ENCODE peak calls at places on chromosomes 16 and 17, in nine cellular contexts. One of them, this sample, is unnamed.

GRCh38 chr17:75921596-75921995 is 16.9 kb upstream of the MRPL38 start:
- DNase-seq in CD4-positive, alpha-beta T cell: no peak
- DNase-seq in prostate gland: no peak
- DNase-seq in fibroblast of lung: no peak
- DNase-seq in activated CD8-positive, alpha-beta T cell treated with anti-CD3 and anti-CD28 coated beads for 36 hours: no peak
- DNase-seq in WTC11: no peak
- DNase-seq in fibroblast of mammary gland: no peak
- DNase-seq in Peyer's patch: no peak
- DNase-seq in GM06990: no peak
- DNase-seq in this sample: no peak

GRCh38 chr16:3274490-3274889 is 8.8 kb upstream of the ZNF263 start:
- DNase-seq in Peyer's patch: no peak
- DNase-seq in activated CD8-positive, alpha-beta T cell treated with anti-CD3 and anti-CD28 coated beads for 36 hours: no peak
- DNase-seq in fibroblast of lung: peak; percentile 43
- DNase-seq in WTC11: no peak
- DNase-seq in prostate gland: no peak
- DNase-seq in fibroblast of mammary gland: no peak
- DNase-seq in CD4-positive, alpha-beta T cell: no peak
- DNase-seq in GM06990: no peak
- DNase-seq in this sample: no peak

GRCh38 chr16:79599256-79599836 is 1.2 kb downstream of the MAF start:
- DNase-seq in Peyer's patch: no peak
- DNase-seq in GM06990: peak; percentile 19
- DNase-seq in WTC11: peak; percentile 38
- DNase-seq in activated CD8-positive, alpha-beta T cell treated with anti-CD3 and anti-CD28 coated beads for 36 hours: peak; percentile 20
- DNase-seq in fibroblast of lung: peak; percentile 38
- DNase-seq in prostate gland: peak; percentile 16
- DNase-seq in fibroblast of mammary gland: no peak
- DNase-seq in CD4-positive, alpha-beta T cell: peak; percentile 16
- DNase-seq in this sample: peak; percentile 39

GRCh38 chr17:78448356-78448993 is 70.0 kb downstream of the PGS1 start:
- DNase-seq in fibroblast of mammary gland: no peak
- DNase-seq in Peyer's patch: no peak
- DNase-seq in GM06990: no peak
- DNase-seq in activated CD8-positive, alpha-beta T cell treated with anti-CD3 and anti-CD28 coated beads for 36 hours: peak; percentile 33
- DNase-seq in CD4-positive, alpha-beta T cell: no peak
- DNase-seq in fibroblast of lung: no peak
- DNase-seq in WTC11: no peak
- DNase-seq in prostate gland: no peak
- DNase-seq in this sample: no peak

GRCh38 chr16:3065069-3065741 is at the start of gene IL32:
- DNase-seq in fibroblast of lung: peak; percentile 47
- DNase-seq in activated CD8-positive, alpha-beta T cell treated with anti-CD3 and anti-CD28 coated beads for 36 hours: peak; percentile 77
- DNase-seq in GM06990: no peak
- DNase-seq in fibroblast of mammary gland: peak; percentile 54
- DNase-seq in Peyer's patch: peak; percentile 65
- DNase-seq in CD4-positive, alpha-beta T cell: peak; percentile 59
- DNase-seq in WTC11: no peak
- DNase-seq in prostate gland: no peak
- DNase-seq in this sample: no peak

GRCh38 chr16:4684763-4685162 is 8.6 kb upstream of the NUDT16L1 start:
- DNase-seq in CD4-positive, alpha-beta T cell: no peak
- DNase-seq in Peyer's patch: no peak
- DNase-seq in prostate gland: no peak
- DNase-seq in GM06990: no peak
- DNase-seq in WTC11: no peak
- DNase-seq in activated CD8-positive, alpha-beta T cell treated with anti-CD3 and anti-CD28 coated beads for 36 hours: no peak
- DNase-seq in fibroblast of mammary gland: no peak
- DNase-seq in fibroblast of lung: no peak
- DNase-seq in this sample: no peak

GRCh38 chr17:53924530-53925455 is 102.1 kb downstream of the KIF2B start:
- DNase-seq in activated CD8-positive, alpha-beta T cell treated with anti-CD3 and anti-CD28 coated beads for 36 hours: no peak
- DNase-seq in WTC11: no peak
- DNase-seq in GM06990: no peak
- DNase-seq in CD4-positive, alpha-beta T cell: no peak
- DNase-seq in fibroblast of mammary gland: peak; percentile 0
- DNase-seq in prostate gland: no peak
- DNase-seq in Peyer's patch: no peak
- DNase-seq in fibroblast of lung: no peak
- DNase-seq in this sample: no peak

GRCh38 chr16:56343661-56344517 is 81.5 kb downstream of the AMFR start:
- DNase-seq in Peyer's patch: no peak
- DNase-seq in prostate gland: no peak
- DNase-seq in fibroblast of lung: no peak
- DNase-seq in CD4-positive, alpha-beta T cell: no peak
- DNase-seq in GM06990: no peak
- DNase-seq in activated CD8-positive, alpha-beta T cell treated with anti-CD3 and anti-CD28 coated beads for 36 hours: no peak
- DNase-seq in WTC11: no peak
- DNase-seq in fibroblast of mammary gland: peak; percentile 9
- DNase-seq in this sample: no peak

GRCh38 chr17:50120475-50121253 is 9.3 kb downstream of the SAMD14 start:
- DNase-seq in prostate gland: no peak
- DNase-seq in fibroblast of lung: no peak
- DNase-seq in Peyer's patch: no peak
- DNase-seq in activated CD8-positive, alpha-beta T cell treated with anti-CD3 and anti-CD28 coated beads for 36 hours: no peak
- DNase-seq in fibroblast of mammary gland: no peak
- DNase-seq in CD4-positive, alpha-beta T cell: no peak
- DNase-seq in GM06990: no peak
- DNase-seq in WTC11: no peak
- DNase-seq in this sample: no peak

GRCh38 chr17:8289103-8289397 is 580 bp downstream of the RANGRF start:
- DNase-seq in fibroblast of mammary gland: no peak
- DNase-seq in fibroblast of lung: no peak
- DNase-seq in GM06990: no peak
- DNase-seq in Peyer's patch: no peak
- DNase-seq in activated CD8-positive, alpha-beta T cell treated with anti-CD3 and anti-CD28 coated beads for 36 hours: peak; percentile 81
- DNase-seq in WTC11: peak; percentile 82
- DNase-seq in prostate gland: no peak
- DNase-seq in CD4-positive, alpha-beta T cell: no peak
- DNase-seq in this sample: peak; percentile 74

GRCh38 chr17:34670618-34671017 is 91.2 kb downstream of the TMEM132E start:
- DNase-seq in GM06990: no peak
- DNase-seq in activated CD8-positive, alpha-beta T cell treated with anti-CD3 and anti-CD28 coated beads for 36 hours: no peak
- DNase-seq in prostate gland: no peak
- DNase-seq in CD4-positive, alpha-beta T cell: no peak
- DNase-seq in WTC11: no peak
- DNase-seq in fibroblast of lung: no peak
- DNase-seq in Peyer's patch: no peak
- DNase-seq in fibroblast of mammary gland: no peak
- DNase-seq in this sample: no peak

GRCh38 chr17:79995691-79996090 is 40.0 kb downstream of the TBC1D16 start:
- DNase-seq in fibroblast of lung: no peak
- DNase-seq in CD4-positive, alpha-beta T cell: no peak
- DNase-seq in fibroblast of mammary gland: no peak
- DNase-seq in prostate gland: no peak
- DNase-seq in WTC11: no peak
- DNase-seq in activated CD8-positive, alpha-beta T cell treated with anti-CD3 and anti-CD28 coated beads for 36 hours: no peak
- DNase-seq in Peyer's patch: no peak
- DNase-seq in GM06990: no peak
- DNase-seq in this sample: no peak

GRCh38 chr16:17160285-17160854 is 310.4 kb downstream of the XYLT1 start:
- DNase-seq in fibroblast of mammary gland: no peak
- DNase-seq in prostate gland: no peak
- DNase-seq in activated CD8-positive, alpha-beta T cell treated with anti-CD3 and anti-CD28 coated beads for 36 hours: no peak
- DNase-seq in Peyer's patch: no peak
- DNase-seq in fibroblast of lung: peak; percentile 81
- DNase-seq in GM06990: no peak
- DNase-seq in CD4-positive, alpha-beta T cell: no peak
- DNase-seq in WTC11: no peak
- DNase-seq in this sample: no peak

GRCh38 chr16:2825899-2826298 is 4.2 kb upstream of the ZG16B start:
- DNase-seq in WTC11: no peak
- DNase-seq in GM06990: no peak
- DNase-seq in fibroblast of mammary gland: no peak
- DNase-seq in activated CD8-positive, alpha-beta T cell treated with anti-CD3 and anti-CD28 coated beads for 36 hours: no peak
- DNase-seq in CD4-positive, alpha-beta T cell: no peak
- DNase-seq in prostate gland: no peak
- DNase-seq in fibroblast of lung: no peak
- DNase-seq in Peyer's patch: no peak
- DNase-seq in this sample: no peak

GRCh38 chr16:23847938-23848337 is 12.2 kb downstream of the PRKCB start:
- DNase-seq in GM06990: no peak
- DNase-seq in fibroblast of lung: no peak
- DNase-seq in WTC11: no peak
- DNase-seq in prostate gland: no peak
- DNase-seq in activated CD8-positive, alpha-beta T cell treated with anti-CD3 and anti-CD28 coated beads for 36 hours: peak; percentile 88
- DNase-seq in CD4-positive, alpha-beta T cell: peak; percentile 19
- DNase-seq in Peyer's patch: peak; percentile 68
- DNase-seq in fibroblast of mammary gland: no peak
- DNase-seq in this sample: no peak

GRCh38 chr16:78523212-78523995 is 423.9 kb downstream of the WWOX start:
- DNase-seq in GM06990: no peak
- DNase-seq in WTC11: no peak
- DNase-seq in activated CD8-positive, alpha-beta T cell treated with anti-CD3 and anti-CD28 coated beads for 36 hours: no peak
- DNase-seq in fibroblast of lung: no peak
- DNase-seq in prostate gland: no peak
- DNase-seq in fibroblast of mammary gland: no peak
- DNase-seq in Peyer's patch: no peak
- DNase-seq in CD4-positive, alpha-beta T cell: no peak
- DNase-seq in this sample: no peak

GRCh38 chr16:89334988-89335802 is 117.7 kb downstream of the ZNF778 start:
- DNase-seq in Peyer's patch: no peak
- DNase-seq in CD4-positive, alpha-beta T cell: no peak
- DNase-seq in prostate gland: no peak
- DNase-seq in GM06990: no peak
- DNase-seq in activated CD8-positive, alpha-beta T cell treated with anti-CD3 and anti-CD28 coated beads for 36 hours: no peak
- DNase-seq in WTC11: no peak
- DNase-seq in fibroblast of mammary gland: no peak
- DNase-seq in fibroblast of lung: no peak
- DNase-seq in this sample: no peak
- TF ChIP-seq CTCF in Peyer's patch: no peak
- TF ChIP-seq CTCF in CD4-positive, alpha-beta T cell: no peak
- TF ChIP-seq CTCF in prostate gland: no peak
- TF ChIP-seq CTCF in GM06990: no peak
- TF ChIP-seq CTCF in activated CD8-positive, alpha-beta T cell treated with anti-CD3 and anti-CD28 coated beads for 36 hours: no peak
- TF ChIP-seq CTCF in WTC11: no peak
- TF ChIP-seq CTCF in fibroblast of mammary gland: peak; percentile 8
- TF ChIP-seq CTCF in fibroblast of lung: no peak
- TF ChIP-seq CTCF in this sample: no peak

GRCh38 chr17:14204084-14204483 is 32.6 kb downstream of the CDRT15 start:
- DNase-seq in Peyer's patch: no peak
- DNase-seq in prostate gland: no peak
- DNase-seq in GM06990: no peak
- DNase-seq in activated CD8-positive, alpha-beta T cell treated with anti-CD3 and anti-CD28 coated beads for 36 hours: no peak
- DNase-seq in fibroblast of lung: no peak
- DNase-seq in WTC11: no peak
- DNase-seq in fibroblast of mammary gland: no peak
- DNase-seq in CD4-positive, alpha-beta T cell: no peak
- DNase-seq in this sample: no peak

GRCh38 chr17:14202388-14203166 is 34.1 kb downstream of the CDRT15 start:
- DNase-seq in activated CD8-positive, alpha-beta T cell treated with anti-CD3 and anti-CD28 coated beads for 36 hours: no peak
- DNase-seq in GM06990: no peak
- DNase-seq in fibroblast of mammary gland: no peak
- DNase-seq in CD4-positive, alpha-beta T cell: no peak
- DNase-seq in fibroblast of lung: no peak
- DNase-seq in WTC11: no peak
- DNase-seq in Peyer's patch: no peak
- DNase-seq in prostate gland: no peak
- DNase-seq in this sample: no peak

GRCh38 chr17:14204546-14204945 is 32.1 kb downstream of the CDRT15 start:
- DNase-seq in WTC11: no peak
- DNase-seq in fibroblast of mammary gland: no peak
- DNase-seq in CD4-positive, alpha-beta T cell: no peak
- DNase-seq in prostate gland: no peak
- DNase-seq in Peyer's patch: no peak
- DNase-seq in fibroblast of lung: no peak
- DNase-seq in GM06990: no peak
- DNase-seq in activated CD8-positive, alpha-beta T cell treated with anti-CD3 and anti-CD28 coated beads for 36 hours: no peak
- DNase-seq in this sample: no peak

GRCh38 chr17:14201595-14201994 is 35.1 kb downstream of the CDRT15 start:
- DNase-seq in prostate gland: no peak
- DNase-seq in Peyer's patch: peak; percentile 64
- DNase-seq in CD4-positive, alpha-beta T cell: peak; percentile 56
- DNase-seq in WTC11: no peak
- DNase-seq in GM06990: no peak
- DNase-seq in activated CD8-positive, alpha-beta T cell treated with anti-CD3 and anti-CD28 coated beads for 36 hours: peak; percentile 69
- DNase-seq in fibroblast of lung: no peak
- DNase-seq in fibroblast of mammary gland: no peak
- DNase-seq in this sample: no peak

DNA sequence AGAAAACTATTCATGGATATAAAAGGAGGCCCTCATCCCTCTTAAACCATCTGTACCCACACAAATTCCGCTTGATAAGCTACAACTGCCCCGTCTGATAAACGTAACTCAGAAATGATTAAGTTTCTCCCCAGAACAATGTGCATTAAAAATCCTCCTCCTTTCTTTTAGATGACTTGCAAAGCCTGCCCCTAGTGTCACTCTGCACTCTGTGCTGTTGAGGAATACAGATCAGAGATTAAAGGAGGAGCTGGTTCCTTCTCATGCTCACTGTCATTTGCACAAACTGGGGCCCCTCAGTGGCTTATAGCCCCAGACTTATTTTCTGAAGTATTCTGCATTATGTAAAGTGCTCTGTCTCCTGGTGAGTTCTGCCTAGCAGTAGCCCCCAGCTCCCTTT is 33.3 kb downstream of the CDRT15 start:
- DNase-seq in prostate gland: no peak
- DNase-seq in CD4-positive, alpha-beta T cell: no peak
- DNase-seq in WTC11: no peak
- DNase-seq in Peyer's patch: no peak
- DNase-seq in fibroblast of lung: no peak
- DNase-seq in fibroblast of mammary gland: no peak
- DNase-seq in GM06990: no peak
- DNase-seq in activated CD8-positive, alpha-beta T cell treated with anti-CD3 and anti-CD28 coated beads for 36 hours: peak; percentile 44
- DNase-seq in this sample: no peak
- TF ChIP-seq CTCF in prostate gland: no peak
- TF ChIP-seq CTCF in CD4-positive, alpha-beta T cell: peak; percentile 58
- TF ChIP-seq CTCF in WTC11: no peak
- TF ChIP-seq CTCF in Peyer's patch: peak; percentile 10
- TF ChIP-seq CTCF in fibroblast of lung: peak; percentile 42
- TF ChIP-seq CTCF in fibroblast of mammary gland: peak; percentile 26
- TF ChIP-seq CTCF in GM06990: peak; percentile 17
- TF ChIP-seq CTCF in activated CD8-positive, alpha-beta T cell treated with anti-CD3 and anti-CD28 coated beads for 36 hours: peak; percentile 28
- TF ChIP-seq CTCF in this sample: no peak

GRCh38 chr17:42744806-42745617 is at the start of gene EZH1:
- DNase-seq in prostate gland: peak; percentile 87
- DNase-seq in Peyer's patch: peak; percentile 86
- DNase-seq in activated CD8-positive, alpha-beta T cell treated with anti-CD3 and anti-CD28 coated beads for 36 hours: peak; percentile 91
- DNase-seq in GM06990: peak; percentile 95
- DNase-seq in CD4-positive, alpha-beta T cell: peak; percentile 88
- DNase-seq in fibroblast of lung: peak; percentile 79
- DNase-seq in WTC11: peak; percentile 94
- DNase-seq in fibroblast of mammary gland: peak; percentile 84
- DNase-seq in this sample: peak; percentile 97
- TF ChIP-seq CTCF in prostate gland: peak; percentile 56
- TF ChIP-seq CTCF in Peyer's patch: peak; percentile 31
- TF ChIP-seq CTCF in activated CD8-positive, alpha-beta T cell treated with anti-CD3 and anti-CD28 coated beads for 36 hours: no peak
- TF ChIP-seq CTCF in GM06990: no peak
- TF ChIP-seq CTCF in CD4-positive, alpha-beta T cell: no peak
- TF ChIP-seq CTCF in fibroblast of lung: no peak
- TF ChIP-seq CTCF in WTC11: no peak
- TF ChIP-seq CTCF in fibroblast of mammary gland: no peak
- TF ChIP-seq CTCF in this sample: no peak

DNA sequence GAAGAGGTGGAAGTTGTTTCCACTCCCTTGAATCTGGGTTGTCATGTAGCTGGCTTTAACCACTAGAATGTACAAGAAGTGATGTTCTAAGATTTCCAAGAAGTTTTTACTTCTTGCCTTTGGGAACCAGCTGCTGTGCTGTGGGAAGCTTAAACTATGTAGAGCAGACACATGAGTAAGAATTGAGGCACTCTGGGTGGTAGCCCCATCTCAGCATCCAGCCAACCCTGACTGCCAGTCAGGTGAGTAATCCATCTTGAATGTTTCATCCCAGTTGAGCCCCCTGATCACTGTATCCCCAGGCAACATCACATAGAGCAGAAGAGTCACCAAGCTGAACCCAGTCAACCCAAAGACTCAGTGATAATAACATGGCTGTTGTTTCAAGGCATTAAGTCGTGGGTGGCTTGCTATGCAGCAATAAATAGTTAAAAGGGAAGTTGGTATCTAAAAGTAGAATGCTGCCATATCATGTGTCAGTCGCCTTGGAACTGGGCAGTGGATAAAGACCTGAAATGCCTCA is 62.8 kb upstream of the GPR139 start:
- DNase-seq in fibroblast of mammary gland: no peak
- DNase-seq in WTC11: no peak
- DNase-seq in prostate gland: no peak
- DNase-seq in Peyer's patch: no peak
- DNase-seq in CD4-positive, alpha-beta T cell: no peak
- DNase-seq in fibroblast of lung: no peak
- DNase-seq in GM06990: no peak
- DNase-seq in activated CD8-positive, alpha-beta T cell treated with anti-CD3 and anti-CD28 coated beads for 36 hours: no peak
- DNase-seq in this sample: no peak
- TF ChIP-seq CTCF in fibroblast of mammary gland: no peak
- TF ChIP-seq CTCF in WTC11: no peak
- TF ChIP-seq CTCF in prostate gland: no peak
- TF ChIP-seq CTCF in Peyer's patch: no peak
- TF ChIP-seq CTCF in CD4-positive, alpha-beta T cell: no peak
- TF ChIP-seq CTCF in fibroblast of lung: no peak
- TF ChIP-seq CTCF in GM06990: no peak
- TF ChIP-seq CTCF in activated CD8-positive, alpha-beta T cell treated with anti-CD3 and anti-CD28 coated beads for 36 hours: no peak
- TF ChIP-seq CTCF in this sample: no peak